ENCODE peak calls at places on chromosomes 13 and 19, in eight cellular contexts. D, Q, Z, E, H, W, I and T are unnamed samples.

GRCh38 chr13:112114391-112114790 is 47.4 kb downstream of the SOX1 start:
- DNase-seq in D (no peak), Q (no peak), Z (no peak), E (no peak), H (no peak), W (no peak), I (no peak), T (no peak)

GRCh38 chr19:34539396-34539795 is 57.8 kb downstream of the WTIP start:
- DNase-seq in D (no peak), Q (no peak), Z (no peak), E (no peak), H (no peak), W (no peak), I (no peak), T (no peak)

GRCh38 chr19:3154957-3155736 is 19.3 kb downstream of the GNA15 start:
- DNase-seq in D (peak), Q (no peak), Z (peak), E (peak), H (peak), W (peak), I (peak), T (peak)

GRCh38 chr19:8517551-8518442 is 3.8 kb upstream of the ZNF414 start:
- DNase-seq in D (no peak), Q (no peak), Z (peak), E (peak), H (no peak), W (peak), I (no peak), T (peak)

GRCh38 chr13:40221460-40222201 is 444.8 kb downstream of the FOXO1 start:
- DNase-seq in D (no peak), Q (no peak), Z (peak), E (peak), H (peak), W (no peak), I (peak), T (peak)

GRCh38 chr13:27953671-27954405 is 15.3 kb downstream of the CDX2 start:
- DNase-seq in D (peak), Q (peak), Z (peak), E (peak), H (peak), W (peak), I (peak), T (peak)

GRCh38 chr13:44436589-44437337 is 63.1 kb downstream of the SERP2 start:
- DNase-seq in D (peak), Q (peak), Z (peak), E (peak), H (peak), W (peak), I (peak), T (peak)

GRCh38 chr13:75764251-75764650 is 128.1 kb downstream of the LMO7 start:
- DNase-seq in D (no peak), Q (no peak), Z (no peak), E (no peak), H (no peak), W (no peak), I (no peak), T (no peak)

GRCh38 chr13:23921451-23921888 is 24.2 kb upstream of the C1QTNF9B start:
- DNase-seq in D (no peak), Q (peak), Z (no peak), E (peak), H (peak), W (no peak), I (peak), T (peak)

GRCh38 chr13:74191036-74191809 is 57.0 kb upstream of the KLF12 start:
- DNase-seq in D (no peak), Q (no peak), Z (no peak), E (no peak), H (no peak), W (no peak), I (no peak), T (peak)

GRCh38 chr13:59776924-59777690 is 386.6 kb downstream of the DIAPH3 start:
- DNase-seq in D (no peak), Q (no peak), Z (no peak), E (peak), H (peak), W (no peak), I (no peak), T (peak)

GRCh38 chr13:48585456-48585840 is 52.6 kb upstream of the RCBTB2 start:
- DNase-seq in D (no peak), Q (no peak), Z (no peak), E (peak), H (peak), W (no peak), I (peak), T (no peak)

GRCh38 chr19:15702590-15702930 is 25.3 kb upstream of the OR10H2 start:
- DNase-seq in D (peak), Q (no peak), Z (no peak), E (peak), H (no peak), W (peak), I (peak), T (peak)

DNA sequence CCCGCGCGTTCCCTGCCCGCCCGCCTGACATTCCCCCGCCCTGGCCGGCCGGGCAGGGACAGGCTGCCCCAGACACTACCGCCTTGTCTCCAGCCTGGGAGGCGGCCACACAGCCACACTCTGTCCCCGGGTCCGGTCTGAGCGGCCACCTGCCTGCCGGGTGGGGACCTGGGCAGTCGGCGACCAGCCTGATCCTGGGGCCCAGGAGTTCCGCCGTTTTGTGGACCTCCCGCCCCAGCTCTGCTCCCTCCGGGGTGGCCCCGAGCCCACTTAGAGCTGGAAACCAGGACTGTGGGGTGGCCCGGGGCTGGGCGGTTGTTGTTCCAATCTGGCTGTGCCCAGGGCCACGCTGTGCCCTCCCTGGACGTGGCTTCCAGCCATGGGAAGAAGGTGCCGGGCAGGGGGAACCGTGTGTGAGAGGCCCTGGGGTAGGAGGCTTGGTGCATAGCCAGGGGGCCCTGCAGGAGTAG is 12.0 kb downstream of the PALM start:
- DNase-seq in D (no peak), Q (peak), Z (no peak), E (no peak), H (no peak), W (no peak), I (no peak), T (no peak)
- H3K4me3 ChIP-seq in D (no peak), Q (no peak), Z (no peak), E (no peak), H (no peak), W (no peak), I (no peak), T (no peak)

GRCh38 chr19:48501446-48501960 is 10.1 kb downstream of the LMTK3 start:
- DNase-seq in D (no peak), Q (peak), Z (peak), E (no peak), H (no peak), W (no peak), I (peak), T (no peak)

GRCh38 chr19:48500830-48501445 is 10.7 kb downstream of the LMTK3 start:
- DNase-seq in D (no peak), Q (no peak), Z (no peak), E (no peak), H (no peak), W (no peak), I (no peak), T (no peak)

GRCh38 chr19:48502720-48503018 is 9.0 kb downstream of the LMTK3 start:
- DNase-seq in D (no peak), Q (no peak), Z (no peak), E (no peak), H (no peak), W (no peak), I (no peak), T (no peak)

GRCh38 chr19:48499352-48500090 is 12.1 kb downstream of the LMTK3 start:
- DNase-seq in D (no peak), Q (peak), Z (no peak), E (no peak), H (no peak), W (no peak), I (no peak), T (no peak)

DNA sequence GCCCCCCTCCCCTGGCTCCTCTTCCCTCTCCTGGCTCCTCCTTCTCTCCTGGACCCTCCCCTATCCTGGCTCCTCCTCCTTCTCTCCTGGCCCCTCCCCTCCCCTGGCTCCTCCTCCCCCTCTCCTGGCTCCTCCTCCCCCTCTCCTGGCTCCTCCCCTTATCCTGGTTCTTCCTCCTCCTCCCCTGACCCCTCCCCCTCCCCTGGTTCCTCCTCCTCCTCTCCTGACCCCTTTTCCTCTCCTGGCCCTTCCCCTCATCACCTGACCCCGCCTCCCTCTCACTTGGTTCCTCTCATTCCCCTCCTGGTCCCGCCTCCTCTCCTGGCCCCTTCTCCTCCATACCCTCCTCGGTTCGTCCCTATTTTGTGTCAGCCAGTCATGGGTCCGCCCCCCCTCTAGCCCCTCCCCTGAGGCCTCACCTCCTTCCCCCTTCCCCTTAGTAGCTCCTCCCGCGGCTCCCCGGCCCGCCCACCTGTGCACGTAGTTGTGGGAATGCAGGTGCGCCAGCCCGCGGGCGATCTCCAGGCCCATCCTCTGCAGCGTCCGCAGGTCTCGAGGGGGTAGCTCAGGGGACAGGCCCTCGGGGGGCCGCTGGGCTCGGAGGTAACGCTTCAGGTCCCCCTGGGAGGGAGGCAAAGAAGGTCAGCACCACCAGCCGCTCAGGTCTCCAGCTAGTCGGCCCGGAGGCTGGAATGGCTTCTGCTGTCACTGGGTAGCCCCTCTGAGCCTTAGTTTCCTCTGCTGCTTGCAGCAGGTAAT is 9.5 kb downstream of the LMTK3 start:
- DNase-seq in D (no peak), Q (peak), Z (peak), E (peak), H (no peak), W (peak), I (peak), T (no peak)
- H3K4me3 ChIP-seq in D (no peak), Q (peak), Z (no peak), E (no peak), H (no peak), W (no peak), I (peak), T (no peak)

GRCh38 chr19:1748703-1749341 is 4.5 kb upstream of the ONECUT3 start:
- DNase-seq in D (no peak), Q (peak), Z (no peak), E (no peak), H (no peak), W (no peak), I (no peak), T (no peak)

GRCh38 chr19:1749373-1750342 is 3.6 kb upstream of the ONECUT3 start:
- DNase-seq in D (no peak), Q (peak), Z (no peak), E (no peak), H (no peak), W (no peak), I (no peak), T (no peak)

GRCh38 chr19:1751367-1752008 is 1.8 kb upstream of the ONECUT3 start:
- DNase-seq in D (no peak), Q (peak), Z (no peak), E (no peak), H (no peak), W (no peak), I (no peak), T (no peak)

GRCh38 chr19:1752009-1752756 is 1.1 kb upstream of the ONECUT3 start:
- DNase-seq in D (no peak), Q (peak), Z (no peak), E (no peak), H (no peak), W (no peak), I (no peak), T (no peak)

DNA sequence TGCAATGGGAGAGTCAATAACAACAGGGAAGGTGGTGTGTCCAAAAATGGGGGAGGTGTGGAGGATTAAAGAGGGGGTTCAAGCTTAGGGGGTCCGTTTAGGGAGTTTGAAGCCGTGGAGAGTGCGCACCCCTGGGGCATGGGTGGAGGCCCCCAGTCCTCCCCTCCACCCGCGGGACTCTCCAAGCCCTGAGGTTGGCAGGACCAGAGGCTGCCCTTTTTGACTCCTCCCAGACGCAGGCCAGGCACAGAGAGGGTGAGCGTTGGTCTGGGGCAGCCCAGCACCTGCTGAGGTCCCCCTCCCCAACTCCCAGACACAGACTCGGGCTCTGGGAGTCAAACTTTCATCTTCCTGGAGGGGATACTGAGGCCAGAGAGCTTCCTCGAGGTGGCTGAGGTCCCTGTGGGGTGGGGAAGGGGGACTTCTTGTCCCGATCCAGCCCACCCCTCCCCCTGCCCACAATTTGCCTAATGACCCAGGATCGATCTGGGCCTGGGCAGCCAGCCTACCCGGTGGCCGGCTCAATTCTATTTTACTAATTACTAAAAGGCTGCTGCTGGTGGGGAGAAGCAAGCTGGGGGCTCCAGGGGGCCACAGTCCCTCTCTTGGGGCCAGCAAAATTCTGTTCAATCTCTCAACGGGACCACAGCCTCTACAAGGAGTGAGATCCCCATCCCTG is 2.8 kb upstream of the ONECUT3 start:
- DNase-seq in D (no peak), Q (peak), Z (no peak), E (no peak), H (no peak), W (no peak), I (no peak), T (no peak)
- H3K4me3 ChIP-seq in D (no peak), Q (no peak), Z (no peak), E (no peak), H (no peak), W (no peak), I (no peak), T (no peak)

GRCh38 chr13:79780240-79780639 is 299.3 kb downstream of the NDFIP2 start:
- DNase-seq in D (no peak), Q (no peak), Z (no peak), E (peak), H (peak), W (no peak), I (no peak), T (no peak)
- H3K4me3 ChIP-seq in D (no peak), Q (no peak), Z (no peak), E (no peak), H (no peak), W (no peak), I (no peak), T (no peak)

DNA sequence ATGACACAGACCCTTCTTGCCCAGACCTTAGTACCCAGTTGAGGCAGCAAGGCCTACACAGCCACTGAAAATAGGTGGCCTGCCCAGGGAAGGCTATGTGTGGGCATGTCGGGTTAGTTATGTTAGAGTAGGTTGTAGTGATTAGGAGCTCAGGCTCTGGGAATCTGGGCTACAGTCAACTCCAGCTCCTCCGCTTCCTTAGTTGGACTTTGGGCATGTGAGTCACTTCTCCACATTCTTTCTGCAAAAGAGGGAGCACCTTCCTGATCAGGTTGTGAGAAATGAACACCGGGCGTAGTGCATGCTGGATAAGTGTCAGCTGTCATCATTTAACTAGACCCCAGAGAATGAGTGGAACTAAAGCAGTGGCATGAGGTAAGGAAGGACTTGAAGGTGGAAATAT is 64.8 kb downstream of the ARHGAP35 start:
- DNase-seq in D (no peak), Q (no peak), Z (no peak), E (no peak), H (no peak), W (no peak), I (no peak), T (no peak)
- H3K4me3 ChIP-seq in D (no peak), Q (no peak), Z (no peak), E (no peak), H (no peak), W (no peak), I (no peak), T (no peak)